ENCODE peak calls at places on chromosomes 4 and X, in seven cellular contexts. C, R, P, D, N, O and G are unnamed samples.

GRCh38 chrX:93580634-93581033 is 92.7 kb downstream of the NAP1L3 start:
- DNase-seq in N (no peak), D (no peak), O (no peak), R (no peak), C (no peak), P (no peak), G (no peak)

GRCh38 chr4:12724520-12724919 is 759.6 kb downstream of the RAB28 start:
- DNase-seq in O (no peak), N (no peak), P (peak; percentile 4), D (peak; percentile 9), R (peak; percentile 13), C (no peak), G (no peak)

GRCh38 chrX:119189586-119189985 is 46.5 kb upstream of the PGRMC1 start:
- DNase-seq in C (no peak), D (no peak), O (peak; percentile 93), P (peak; percentile 93), N (no peak), R (no peak), G (no peak)

GRCh38 chrX:40531056-40531826 is 49.5 kb upstream of the ATP6AP2 start:
- DNase-seq in P (no peak), C (peak; percentile 5), D (no peak), R (no peak), N (no peak), O (no peak), G (no peak)

GRCh38 chrX:7055386-7056137 is 92.0 kb upstream of the STS start:
- DNase-seq in C (no peak), P (no peak), O (no peak), N (no peak), D (no peak), R (peak; percentile 55), G (no peak)

GRCh38 chrX:45811307-45811706 is 610.6 kb upstream of the DIPK2B start:
- DNase-seq in P (no peak), C (no peak), O (no peak), R (no peak), N (no peak), D (no peak), G (no peak)

GRCh38 chr4:7050481-7051143 is 7.4 kb downstream of the TADA2B start:
- DNase-seq in O (no peak), C (no peak), R (no peak), D (no peak), N (no peak), P (no peak), G (no peak)

GRCh38 chr4:142168181-142168580 is 531.8 kb downstream of the IL15 start:
- DNase-seq in R (no peak), O (peak; percentile 74), C (no peak), D (no peak), P (no peak), N (no peak), G (no peak)

GRCh38 chr4:165331316-165331715 is 3.8 kb downstream of the MSMO1 start:
- DNase-seq in R (peak; percentile 29), C (no peak), O (no peak), P (no peak), N (no peak), D (peak; percentile 22), G (no peak)
- TF ChIP-seq CTCF in R (peak; percentile 44), C (no peak), O (no peak), P (no peak), N (no peak), D (no peak), G (no peak)

GRCh38 chr4:188619456-188620149 is 480.4 kb downstream of the TRIML1 start:
- DNase-seq in N (no peak), C (no peak), D (no peak), R (no peak), P (no peak), O (no peak), G (no peak)

GRCh38 chr4:188623314-188623854 is 484.1 kb downstream of the TRIML1 start:
- DNase-seq in N (no peak), R (no peak), P (no peak), C (no peak), D (no peak), O (no peak), G (no peak)

GRCh38 chr4:188620608-188621007 is 481.4 kb downstream of the TRIML1 start:
- DNase-seq in R (no peak), N (no peak), D (no peak), C (no peak), P (no peak), O (no peak), G (no peak)

GRCh38 chr4:188624370-188624769 is 485.1 kb downstream of the TRIML1 start:
- DNase-seq in R (no peak), P (no peak), D (no peak), O (no peak), N (no peak), C (no peak), G (no peak)
- TF ChIP-seq CTCF in R (no peak), P (no peak), D (no peak), O (no peak), N (no peak), C (no peak), G (no peak)

DNA sequence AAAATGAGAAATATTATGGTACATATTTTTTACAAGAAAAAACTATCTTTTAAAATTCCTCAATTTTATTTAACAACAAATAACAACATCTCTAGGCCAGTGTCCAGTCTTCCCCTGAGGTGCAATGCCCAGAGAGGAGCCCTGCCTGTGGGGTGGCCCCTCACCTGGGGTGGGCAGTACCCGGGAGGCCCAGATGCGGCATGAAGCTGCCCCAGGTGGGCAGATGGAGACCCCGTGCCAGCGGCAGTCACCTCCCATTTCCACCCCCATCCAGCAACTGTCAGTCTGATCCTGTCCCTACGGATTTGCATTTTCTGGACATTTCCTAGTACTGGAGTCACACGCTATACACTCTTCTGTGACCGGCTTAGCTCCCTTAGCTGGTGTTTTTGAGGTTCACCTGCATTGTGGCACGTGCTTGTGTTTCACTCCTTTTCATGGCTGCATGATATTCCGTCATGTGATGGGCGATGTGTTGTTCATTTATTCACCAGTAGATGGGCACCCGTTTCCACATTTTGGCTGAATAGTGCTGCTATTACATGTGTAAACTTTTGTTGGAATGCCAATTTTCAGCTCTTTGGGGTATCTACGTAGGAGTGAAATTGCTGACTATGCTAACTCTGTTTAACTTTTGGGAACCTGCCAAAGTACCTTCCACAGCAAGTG is 11.9 kb upstream of the MAEA start:
- DNase-seq in P (peak; percentile 25), N (no peak), C (no peak), D (no peak), O (no peak), R (no peak), G (no peak)
- TF ChIP-seq CTCF in P (peak; percentile 18), N (peak; percentile 16), C (no peak), D (no peak), O (peak; percentile 12), R (peak; percentile 22), G (no peak)

GRCh38 chr4:57136281-57136680 is 26.1 kb upstream of the IGFBP7 start:
- DNase-seq in O (peak; percentile 47), R (no peak), C (no peak), N (no peak), P (peak; percentile 49), D (no peak), G (no peak)

GRCh38 chr4:57137261-57137660 is 27.1 kb upstream of the IGFBP7 start:
- DNase-seq in C (no peak), D (no peak), R (no peak), N (no peak), P (no peak), O (no peak), G (no peak)

DNA sequence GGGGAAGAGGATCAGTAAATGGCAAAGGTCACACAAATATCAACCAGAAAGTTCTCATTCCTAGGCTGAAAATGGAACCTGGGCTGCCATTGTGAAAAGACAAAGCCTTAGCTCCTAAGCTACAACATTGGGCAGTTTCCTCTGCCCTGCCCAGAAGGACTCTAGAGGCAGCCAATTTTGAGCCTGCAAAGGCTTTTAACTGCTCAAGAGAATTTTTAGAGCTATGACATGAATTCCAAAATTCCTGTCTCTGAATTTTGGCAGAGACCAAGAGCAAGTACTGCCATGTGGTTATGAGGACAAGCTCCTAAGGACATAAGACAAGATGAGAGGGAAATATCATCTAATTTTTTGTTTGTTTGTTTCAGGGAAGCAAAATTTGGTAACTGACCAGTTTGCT is 29.6 kb upstream of the IGFBP7 start:
- DNase-seq in D (no peak), P (no peak), C (no peak), O (peak; percentile 61), R (no peak), N (no peak), G (no peak)
- TF ChIP-seq CTCF in D (no peak), P (no peak), C (no peak), O (no peak), R (no peak), N (no peak), G (no peak)

GRCh38 chr4:122224348-122224747 is 72.2 kb downstream of the BLTP1 start:
- DNase-seq in D (peak; percentile 10), P (peak; percentile 13), N (no peak), R (peak; percentile 4), C (peak; percentile 2), O (peak; percentile 5), G (no peak)
- TF ChIP-seq CTCF in D (peak; percentile 12), P (peak; percentile 31), N (peak; percentile 17), R (peak; percentile 65), C (no peak), O (peak; percentile 43), G (peak; percentile 27)

DNA sequence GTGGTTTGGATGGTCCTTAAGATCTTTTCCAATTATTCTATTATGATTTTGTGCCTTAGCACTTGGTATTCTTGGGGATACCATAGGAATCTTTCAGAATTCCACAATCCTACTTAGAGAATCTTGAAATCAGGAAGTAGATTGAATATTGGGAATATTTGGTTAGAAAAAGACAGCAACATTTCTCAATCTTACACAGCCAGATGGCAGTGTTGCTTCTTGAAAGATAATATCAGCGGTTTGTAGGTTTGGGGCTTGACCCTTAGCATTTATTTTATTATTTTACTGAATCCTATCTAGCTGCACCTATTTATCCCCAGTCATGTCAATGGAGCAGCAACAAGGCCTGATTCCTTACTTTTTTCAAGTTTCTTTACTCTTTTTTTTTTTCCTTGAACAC is 28.6 kb downstream of the MAGEB1 start:
- DNase-seq in O (peak; percentile 24), N (no peak), P (peak; percentile 54), R (no peak), C (peak; percentile 3), D (no peak), G (no peak)
- TF ChIP-seq CTCF in O (peak; percentile 52), N (peak; percentile 14), P (peak; percentile 39), R (peak; percentile 26), C (peak; percentile 24), D (no peak), G (peak; percentile 32)